ENCODE peak calls at places on chromosomes 4 and X, in seven cellular contexts. P, A, F, Z, W, H and Q are unnamed samples.

GRCh38 chr4:140659935-140660710 is 91.4 kb upstream of the UCP1 start:
- DNase-seq in P (no peak), A (peak), F (no peak), Z (no peak), W (no peak), H (no peak), Q (no peak)

GRCh38 chr4:137635108-137635507 is 102.8 kb upstream of the PCDH18 start:
- DNase-seq in P (no peak), A (peak), F (no peak), Z (no peak), W (no peak), H (no peak), Q (peak)

GRCh38 chr4:16967722-16968121 is 69.3 kb upstream of the LDB2 start:
- DNase-seq in P (no peak), A (peak), F (no peak), Z (peak), W (no peak), H (no peak), Q (no peak)

GRCh38 chr4:6308890-6309643 is 39.4 kb downstream of the WFS1 start:
- DNase-seq in P (no peak), A (no peak), F (no peak), Z (peak), W (no peak), H (no peak), Q (peak)

GRCh38 chr4:186118582-186118981 is 14.1 kb downstream of the FAM149A start:
- DNase-seq in P (no peak), A (no peak), F (no peak), Z (no peak), W (no peak), H (no peak), Q (no peak)

GRCh38 chrX:151393514-151393913 is 3.5 kb upstream of the VMA21 start:
- DNase-seq in P (no peak), A (no peak), F (no peak), Z (no peak), W (no peak), H (no peak), Q (no peak)

GRCh38 chr4:28228575-28228974 is 1367.9 kb downstream of the STIM2 start:
- DNase-seq in P (no peak), A (peak), F (no peak), Z (no peak), W (no peak), H (no peak), Q (no peak)

GRCh38 chrX:134821901-134822300 is 163.6 kb upstream of the PLAC1 start:
- DNase-seq in P (no peak), A (peak), F (no peak), Z (peak), W (no peak), H (no peak), Q (no peak)

GRCh38 chr4:14110407-14110806 is 482.9 kb upstream of the BOD1L1 start:
- DNase-seq in P (no peak), A (peak), F (no peak), Z (no peak), W (no peak), H (no peak), Q (no peak)

GRCh38 chr4:158172558-158173258 is at the start of gene GASK1B:
- DNase-seq in P (peak), A (peak), F (peak), Z (peak), W (no peak), H (no peak), Q (peak)

GRCh38 chr4:112252234-112252633 is 20.6 kb downstream of the AP1AR start:
- DNase-seq in P (no peak), A (no peak), F (no peak), Z (no peak), W (no peak), H (no peak), Q (no peak)

GRCh38 chr4:146255874-146256273 is 41.5 kb downstream of the REELD1 start:
- DNase-seq in P (no peak), A (peak), F (no peak), Z (peak), W (no peak), H (no peak), Q (peak)

GRCh38 chrX:131830400-131831184 is 192.5 kb upstream of the STK26 start:
- DNase-seq in P (peak), A (peak), F (peak), Z (peak), W (peak), H (peak), Q (peak)

GRCh38 chr4:2370597-2371320 is 47.7 kb downstream of the ZFYVE28 start:
- DNase-seq in P (no peak), A (no peak), F (no peak), Z (no peak), W (no peak), H (no peak), Q (no peak)

GRCh38 chr4:174192943-174193342 is 90.5 kb downstream of the FBXO8 start:
- DNase-seq in P (peak), A (no peak), F (no peak), Z (no peak), W (no peak), H (no peak), Q (no peak)

GRCh38 chr4:185421366-185422124 is 4.2 kb downstream of the UFSP2 start:
- DNase-seq in P (no peak), A (peak), F (no peak), Z (no peak), W (no peak), H (no peak), Q (no peak)

GRCh38 chr4:48681856-48682255 is 98.2 kb downstream of the FRYL start:
- DNase-seq in P (no peak), A (peak), F (no peak), Z (peak), W (peak), H (no peak), Q (peak)

GRCh38 chr4:167802463-167803212 is 289.7 kb upstream of the ANXA10 start:
- DNase-seq in P (no peak), A (no peak), F (no peak), Z (no peak), W (no peak), H (no peak), Q (no peak)

GRCh38 chr4:7561557-7561956 is 126.8 kb upstream of the PSAPL1 start:
- DNase-seq in P (no peak), A (no peak), F (no peak), Z (no peak), W (no peak), H (no peak), Q (no peak)

GRCh38 chr4:39237179-39237578 is 54.9 kb downstream of the WDR19 start:
- DNase-seq in P (no peak), A (no peak), F (no peak), Z (no peak), W (no peak), H (no peak), Q (peak)

GRCh38 chrX:145735036-145735435 is 82.6 kb upstream of the SLITRK2 start:
- DNase-seq in P (no peak), A (no peak), F (no peak), Z (no peak), W (no peak), H (no peak), Q (no peak)

GRCh38 chr4:48801739-48802138 is 21.7 kb upstream of the FRYL start:
- DNase-seq in P (no peak), A (no peak), F (no peak), Z (peak), W (no peak), H (no peak), Q (no peak)

GRCh38 chrX:46959101-46959500 is 46.9 kb downstream of the JADE3 start:
- DNase-seq in P (no peak), A (no peak), F (no peak), Z (no peak), W (no peak), H (no peak), Q (no peak)

GRCh38 chr4:111028829-111029228 is 406.0 kb upstream of the PITX2 start:
- DNase-seq in P (no peak), A (peak), F (no peak), Z (no peak), W (no peak), H (no peak), Q (no peak)

GRCh38 chrX:7941390-7942042 is 14.3 kb upstream of the PNPLA4 start:
- DNase-seq in P (no peak), A (peak), F (no peak), Z (peak), W (no peak), H (no peak), Q (peak)

GRCh38 chrX:130139474-130140201 is 26.0 kb downstream of the AIFM1 start:
- DNase-seq in P (no peak), A (no peak), F (no peak), Z (peak), W (no peak), H (no peak), Q (no peak)

GRCh38 chr4:176002007-176002623 is 63.5 kb upstream of the WDR17 start:
- DNase-seq in P (no peak), A (no peak), F (peak), Z (peak), W (no peak), H (peak), Q (no peak)

GRCh38 chrX:103378990-103379389 is 2.7 kb downstream of the BEX3 start:
- DNase-seq in P (no peak), A (peak), F (no peak), Z (no peak), W (no peak), H (no peak), Q (no peak)

GRCh38 chr4:23006756-23007155 is 314.0 kb downstream of the GBA3 start:
- DNase-seq in P (no peak), A (peak), F (no peak), Z (no peak), W (no peak), H (no peak), Q (no peak)
- H3K9ac ChIP-seq in P (no peak), A (no peak), F (no peak), Z (no peak), W (no peak), H (no peak), Q (no peak)

GRCh38 chr4:79865253-79865652 is 207.8 kb downstream of the ANTXR2 start:
- DNase-seq in P (no peak), A (peak), F (no peak), Z (no peak), W (no peak), H (no peak), Q (no peak)
- TF ChIP-seq POLR2A in P (no peak), A (no peak), F (no peak), Z (no peak), W (no peak), H (no peak), Q (no peak)

GRCh38 chr4:168839758-168840385 is 170.2 kb downstream of the CBR4 start:
- DNase-seq in P (no peak), A (no peak), F (no peak), Z (no peak), W (no peak), H (no peak), Q (no peak)

GRCh38 chr4:168841682-168842019 is 168.4 kb downstream of the CBR4 start:
- DNase-seq in P (no peak), A (no peak), F (no peak), Z (no peak), W (no peak), H (no peak), Q (no peak)

GRCh38 chr4:168840386-168840763 is 169.7 kb downstream of the CBR4 start:
- DNase-seq in P (no peak), A (no peak), F (no peak), Z (no peak), W (no peak), H (no peak), Q (no peak)

GRCh38 chr4:168842186-168842585 is 167.9 kb downstream of the CBR4 start:
- DNase-seq in P (no peak), A (no peak), F (no peak), Z (no peak), W (no peak), H (no peak), Q (no peak)

DNA sequence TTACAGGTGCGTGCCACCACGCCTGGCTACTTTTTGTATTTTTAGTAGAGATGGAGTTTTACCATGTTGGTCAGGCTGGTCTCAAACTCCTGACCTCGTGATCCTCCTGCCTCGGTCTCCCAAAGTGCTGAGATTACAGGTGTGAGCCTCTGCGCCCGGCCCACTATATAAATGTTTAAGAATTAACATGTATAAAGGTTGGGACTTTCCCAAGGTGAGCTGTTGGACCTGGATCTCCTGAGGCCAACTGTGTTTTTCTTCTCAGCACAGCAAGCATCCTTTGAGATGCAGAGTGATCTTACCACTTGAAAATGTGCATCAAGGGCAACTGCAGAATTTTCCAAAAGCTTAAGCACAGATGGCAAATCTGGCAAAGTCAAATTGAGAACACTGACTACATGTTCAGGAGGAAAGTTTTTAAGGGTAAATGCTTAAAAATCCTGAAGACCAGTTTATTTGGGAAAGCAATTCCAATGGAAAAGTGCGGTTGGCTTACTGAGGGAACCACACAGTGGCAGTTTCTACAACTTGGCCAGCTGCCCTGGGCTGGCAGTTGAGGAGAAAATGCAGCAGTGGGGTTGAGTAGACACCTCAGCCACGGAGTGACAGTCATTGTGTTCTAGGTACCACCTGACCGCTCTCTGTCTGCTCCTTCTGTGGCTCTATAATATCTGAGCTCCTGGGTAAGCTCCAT is 168.9 kb downstream of the CBR4 start:
- DNase-seq in P (no peak), A (no peak), F (no peak), Z (no peak), W (no peak), H (peak), Q (no peak)
- H3K9ac ChIP-seq in P (no peak), A (no peak), F (no peak), Z (no peak), W (no peak), H (no peak), Q (no peak)

GRCh38 chrX:49269768-49270248 is at the start of gene PPP1R3F:
- DNase-seq in P (no peak), A (no peak), F (no peak), Z (peak), W (no peak), H (no peak), Q (no peak)
- TF ChIP-seq POLR2A in P (no peak), A (peak), F (no peak), Z (no peak), W (peak), H (no peak), Q (no peak)

DNA sequence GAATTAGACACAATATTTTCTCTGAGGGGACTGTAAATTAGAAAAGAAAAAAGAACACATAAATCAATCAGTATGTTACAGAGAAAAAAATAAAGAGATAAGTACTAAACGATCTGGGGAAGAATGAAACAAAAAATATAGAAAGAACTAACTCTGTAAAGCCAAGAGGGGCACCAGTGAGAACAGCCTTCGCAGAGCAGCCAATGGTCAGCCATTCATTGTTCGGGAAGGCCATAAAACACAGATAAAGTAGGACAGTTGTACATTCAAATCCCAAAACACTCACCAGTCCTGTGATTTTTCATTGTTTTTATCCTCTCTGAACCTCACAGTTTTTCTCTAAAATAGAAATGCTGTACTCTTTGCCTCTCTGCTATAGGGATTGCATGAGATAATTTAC is 127.9 kb downstream of the NEK1 start:
- DNase-seq in P (no peak), A (peak), F (no peak), Z (no peak), W (no peak), H (no peak), Q (no peak)
- H3K9ac ChIP-seq in P (no peak), A (no peak), F (no peak), Z (no peak), W (no peak), H (no peak), Q (no peak)

GRCh38 chrX:71367396-71367795 is 1.2 kb downstream of the TAF1 start:
- DNase-seq in P (no peak), A (no peak), F (no peak), Z (no peak), W (no peak), H (no peak), Q (no peak)

GRCh38 chrX:71365876-71366673 is at the start of gene TAF1:
- DNase-seq in P (peak), A (peak), F (peak), Z (peak), W (peak), H (peak), Q (peak)

GRCh38 chrX:71366674-71367256 is 608 bp downstream of the TAF1 start:
- DNase-seq in P (peak), A (peak), F (no peak), Z (peak), W (no peak), H (no peak), Q (no peak)

GRCh38 chrX:71364221-71364620 is 1.9 kb upstream of the TAF1 start:
- DNase-seq in P (no peak), A (no peak), F (no peak), Z (no peak), W (no peak), H (no peak), Q (no peak)

GRCh38 chrX:71365356-71365875 is 741 bp upstream of the TAF1 start:
- DNase-seq in P (no peak), A (no peak), F (no peak), Z (no peak), W (no peak), H (no peak), Q (no peak)
- TF ChIP-seq POLR2A in P (peak), A (peak), F (peak), Z (no peak), W (no peak), H (no peak), Q (no peak)